ENCODE peak calls at places on chromosomes 2 and 18, in four cellular contexts. K, I, F and V are unnamed samples.

GRCh38 chr18:33432857-33433256 is 7.7 kb downstream of the CCDC178 start:
- DNase-seq in I (no peak), F (no peak), K (no peak), V (no peak)

GRCh38 chr2:219901155-219901554 is 273.7 kb downstream of the SLC4A3 start:
- DNase-seq in F (no peak), K (no peak), I (no peak), V (no peak)

GRCh38 chr2:237213325-237214040 is 127.8 kb downstream of the COPS8 start:
- DNase-seq in I (peak; percentile 57), K (no peak), F (no peak), V (no peak)

GRCh38 chr2:102737435-102737834 is 24.4 kb upstream of the TMEM182 start:
- DNase-seq in I (no peak), K (no peak), F (no peak), V (no peak)

GRCh38 chr2:99487906-99488305 is 1.9 kb downstream of the REV1 start:
- DNase-seq in K (no peak), I (no peak), F (no peak), V (no peak)

GRCh38 chr18:11504962-11505361 is 104.4 kb upstream of the SLC35G4 start:
- DNase-seq in F (no peak), K (no peak), I (no peak), V (no peak)

GRCh38 chr2:6866239-6866745 is 585 bp upstream of the CMPK2 start:
- DNase-seq in I (peak; percentile 37), K (peak; percentile 60), F (peak; percentile 45), V (no peak)

GRCh38 chr2:165305391-165306096 is 66.3 kb downstream of the SCN2A start:
- DNase-seq in I (no peak), F (no peak), K (no peak), V (no peak)

GRCh38 chr2:169739351-169739750 is 5.7 kb downstream of the KLHL23 start:
- DNase-seq in K (no peak), I (no peak), F (no peak), V (no peak)

DNA sequence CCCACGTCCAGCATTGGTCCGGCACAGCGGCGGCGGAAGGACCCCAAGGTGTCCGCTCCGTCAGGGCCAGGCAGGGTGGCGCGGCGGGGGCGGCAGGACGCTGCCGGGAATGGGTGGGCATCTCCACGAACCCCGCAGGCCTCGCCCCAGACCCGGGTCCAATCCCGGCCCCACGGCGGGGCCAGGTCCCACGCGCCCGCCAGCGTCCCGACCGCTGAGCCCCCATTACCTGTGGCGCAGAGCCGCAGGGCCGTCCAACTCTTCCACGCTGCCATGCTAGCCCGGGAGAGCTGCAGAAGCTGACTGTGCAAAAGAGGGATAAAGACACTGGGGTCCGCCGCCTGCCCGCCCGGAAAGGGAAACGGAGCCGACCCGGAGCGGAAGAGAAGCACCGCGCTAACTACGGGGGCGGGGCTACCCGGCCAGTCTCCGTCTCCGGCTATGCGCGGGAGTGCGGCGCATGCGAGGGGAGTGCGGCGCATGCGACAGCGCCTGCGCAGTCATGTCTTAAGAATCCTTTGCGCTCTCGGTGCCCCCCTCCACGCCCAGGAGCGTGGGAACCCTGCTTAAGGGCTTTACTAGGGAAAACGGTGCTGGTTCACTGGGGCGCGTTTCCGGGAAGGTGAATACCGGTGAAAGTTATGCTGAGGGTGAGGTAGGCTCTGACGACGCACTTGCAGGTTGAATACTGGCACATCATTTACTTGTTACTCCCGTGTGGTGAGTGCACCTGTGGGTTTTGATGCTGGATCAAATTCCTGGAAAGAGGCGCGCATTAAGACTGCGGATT is at the start of gene TMX3:
- DNase-seq in I (peak; percentile 82), F (peak; percentile 91), K (peak; percentile 98), V (peak; percentile 69)
- H3K27ac ChIP-seq in I (peak within 1 kb of the TSS; percentile 81), F (peak within 1 kb of the TSS; percentile 73), K (peak within 1 kb of the TSS; percentile 80), V (peak within 1 kb of the TSS; percentile 80)

GRCh38 chr2:86807121-86807461 is 16.4 kb upstream of the CD8A start:
- DNase-seq in F (no peak), I (no peak), K (no peak), V (no peak)
- H3K27ac ChIP-seq in F (no peak overlapping the region), I (no peak overlapping the region), K (peak overlapping the region; percentile 73), V (no peak overlapping the region)

DNA sequence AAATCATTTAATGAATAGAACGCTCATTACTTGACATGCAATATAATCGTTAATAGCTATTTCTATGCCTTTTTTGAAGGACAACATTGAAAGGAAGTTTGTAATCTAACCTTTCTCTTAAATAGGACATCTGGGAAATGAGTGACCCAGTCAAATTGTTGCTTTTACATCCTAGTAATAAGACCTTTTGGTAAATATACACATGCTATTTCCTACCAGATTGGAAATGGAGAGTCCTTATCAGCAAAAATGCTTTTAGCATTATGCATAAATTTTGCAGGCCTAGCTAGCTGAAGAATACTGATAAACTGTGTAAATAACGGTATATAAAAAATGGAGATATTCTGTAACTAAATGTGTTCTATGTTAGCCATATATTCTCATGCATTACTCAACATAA is 567.3 kb upstream of the DSEL start:
- DNase-seq in F (no peak), I (no peak), K (no peak), V (no peak)
- H3K27ac ChIP-seq in F (no peak overlapping the region), I (no peak overlapping the region), K (no peak overlapping the region), V (no peak overlapping the region)

DNA sequence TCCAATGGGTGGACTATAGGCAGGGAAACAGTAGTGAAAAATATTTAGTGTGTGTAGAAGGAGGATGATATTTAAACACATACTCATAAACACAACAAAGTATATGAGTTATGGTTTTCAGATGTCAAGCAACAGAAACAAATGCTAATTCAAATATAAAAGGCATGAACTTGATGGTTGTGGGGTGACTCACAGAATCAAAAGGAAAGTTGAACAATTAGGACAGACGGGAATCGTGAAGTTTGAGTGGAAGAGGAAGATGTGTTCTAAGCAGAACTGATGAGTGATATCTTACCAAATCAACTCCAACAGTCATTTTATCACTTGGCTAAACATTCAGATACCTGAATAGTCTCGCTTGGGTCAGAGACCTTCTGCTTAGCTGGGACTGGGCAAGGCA is 53.6 kb upstream of the ITGA6 start:
- DNase-seq in F (no peak), I (no peak), K (no peak), V (no peak)
- H3K27ac ChIP-seq in F (no peak overlapping the region), I (no peak overlapping the region), K (no peak overlapping the region), V (no peak overlapping the region)

GRCh38 chr2:46967990-46968647 is 52.5 kb upstream of the MCFD2 start:
- DNase-seq in K (no peak), F (no peak), I (peak; percentile 79), V (peak; percentile 24)
- H3K27ac ChIP-seq in K (peak overlapping the region; percentile 17), F (no peak overlapping the region), I (peak overlapping the region; percentile 70), V (peak overlapping the region; percentile 74)

DNA sequence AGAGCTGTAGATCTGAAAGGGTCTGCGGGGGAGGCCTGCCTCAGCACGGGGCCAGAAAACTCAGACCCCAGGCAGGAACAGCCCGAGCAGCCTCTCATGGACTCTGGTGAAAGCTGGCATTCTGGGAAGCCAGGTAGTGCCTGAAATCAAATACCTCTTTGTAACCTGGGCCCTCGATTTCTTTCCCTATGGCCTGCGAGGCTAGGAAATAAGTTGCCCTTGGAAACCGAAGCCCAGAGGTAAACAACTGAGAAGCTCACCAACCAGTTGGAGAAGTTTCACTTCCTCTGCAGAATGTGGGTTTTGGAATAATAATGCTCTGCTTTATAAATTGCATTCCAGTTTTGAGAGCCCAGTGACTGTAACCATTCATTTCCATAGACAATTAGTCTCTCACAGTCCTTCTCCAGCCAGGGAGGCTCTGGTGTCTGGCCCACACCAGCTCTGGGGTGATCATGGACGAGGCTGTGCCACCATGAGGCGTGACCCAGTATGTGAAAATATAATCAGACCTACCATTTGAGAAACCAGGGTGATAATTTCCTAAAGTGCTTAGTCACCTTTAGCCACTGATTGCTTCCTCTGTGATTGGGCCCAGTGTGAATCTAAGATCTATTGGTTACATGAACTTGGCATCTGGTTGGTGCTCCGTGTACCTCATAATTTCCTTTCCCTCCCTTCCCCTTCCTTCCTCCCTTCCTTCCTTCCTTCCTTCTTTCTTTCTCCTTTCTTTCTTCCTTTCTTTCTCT is 133.1 kb upstream of the PELI1 start:
- DNase-seq in I (no peak), K (no peak), F (no peak), V (peak; percentile 28)
- H3K27ac ChIP-seq in I (no peak overlapping the region), K (peak overlapping the region; percentile 4), F (no peak overlapping the region), V (peak overlapping the region; percentile 69)

DNA sequence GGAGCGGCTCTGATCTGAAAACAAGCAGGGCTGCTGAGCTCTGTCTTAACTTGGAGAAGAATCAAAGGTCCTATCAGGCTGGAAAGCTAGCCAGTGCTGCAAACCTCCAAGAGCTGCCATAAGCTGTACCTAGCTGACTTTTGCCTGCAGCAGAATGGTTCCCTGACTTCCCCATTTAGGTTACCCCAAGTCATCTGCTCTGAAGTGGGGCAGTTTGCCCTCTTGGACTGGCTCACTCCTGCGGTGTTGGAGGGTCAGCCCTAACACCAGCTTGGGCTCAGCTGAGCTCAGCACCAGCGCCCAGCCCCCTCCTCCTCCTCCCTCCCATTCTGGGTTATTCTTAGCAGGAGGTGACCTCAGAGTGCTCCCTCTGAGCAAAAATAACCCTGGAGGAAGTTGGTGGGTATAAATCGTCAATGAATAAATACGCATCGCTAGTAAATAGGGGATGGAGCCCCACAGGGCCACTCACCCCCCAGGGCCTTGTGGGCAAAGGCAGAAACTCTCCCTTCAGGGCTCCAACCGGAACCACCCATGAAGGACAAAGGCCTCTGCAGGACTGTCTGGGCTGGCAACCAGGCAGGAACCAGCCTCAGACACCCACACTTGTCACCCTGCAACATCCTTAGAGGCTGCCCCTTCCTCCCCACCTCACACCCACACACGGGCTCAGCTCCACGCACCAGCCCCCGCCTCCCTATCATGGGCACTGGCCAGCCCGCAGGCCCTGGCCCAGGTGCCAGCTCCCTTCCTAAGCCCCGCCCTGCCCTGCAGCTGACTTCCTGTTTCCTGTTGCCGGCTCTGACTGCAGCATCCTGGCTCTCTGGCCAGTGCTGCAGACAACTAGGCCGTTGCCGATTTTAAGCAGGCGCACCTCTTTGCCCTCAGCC is 46.9 kb downstream of the DNMT3A start:
- DNase-seq in F (peak; percentile 76), I (peak; percentile 71), K (peak; percentile 95), V (peak; percentile 80)
- H3K27ac ChIP-seq in F (peak overlapping the region; percentile 69), I (peak overlapping the region; percentile 68), K (peak overlapping the region; percentile 94), V (peak overlapping the region; percentile 84)

GRCh38 chr2:217625475-217626245 is 377.1 kb downstream of the TNS1 start:
- DNase-seq in F (no peak), I (peak; percentile 72), K (no peak), V (no peak)
- H3K27ac ChIP-seq in F (no peak overlapping the region), I (peak overlapping the region; percentile 63), K (no peak overlapping the region), V (no peak overlapping the region)